ENCODE peak calls at places on chromosomes 6 and 20, in ten cellular contexts. T is M059J, D is germinal center, O is BE2C, G is iPS-NIHi11, V is hypothalamus, U is astrocyte of the hippocampus, X is H7, C is smooth muscle cell of the brain vasculature, H is myocyte. M is an unnamed sample.

GRCh38 chr6:47114460-47114859 is 72.3 kb upstream of the ADGRF1 start:
- DNase-seq in T (no peak), D (no peak), O (no peak), G (no peak), V (no peak), U (no peak), X (no peak), C (no peak), H (no peak), M (no peak)

GRCh38 chr6:131979515-131980337 is 28.6 kb upstream of the CCN2 start:
- DNase-seq in T (peak; percentile 86), D (no peak), O (no peak), G (no peak), V (no peak), U (peak; percentile 76), X (no peak), C (peak; percentile 81), H (no peak), M (peak; percentile 87)

GRCh38 chr6:31092769-31093505 is 19.4 kb downstream of the C6orf15 start:
- DNase-seq in T (no peak), D (no peak), O (no peak), G (no peak), V (no peak), U (no peak), X (no peak), C (no peak), H (no peak), M (peak; percentile 56)

GRCh38 chr20:64104667-64105451 is 2.5 kb downstream of the NPBWR2 start:
- DNase-seq in T (no peak), D (no peak), O (peak; percentile 7), G (no peak), V (no peak), U (no peak), X (no peak), C (no peak), H (no peak), M (no peak)

GRCh38 chr20:48682529-48683385 is 145.0 kb downstream of the PREX1 start:
- DNase-seq in T (peak; percentile 74), D (no peak), O (peak; percentile 97), G (peak; percentile 82), V (peak; percentile 55), U (peak; percentile 91), X (peak; percentile 85), C (peak; percentile 90), H (peak; percentile 96), M (peak; percentile 95)

GRCh38 chr6:3849681-3850450 is 693 bp downstream of the FAM50B start:
- DNase-seq in T (no peak), D (no peak), O (peak; percentile 33), G (peak; percentile 22), V (peak; percentile 31), U (peak; percentile 41), X (no peak), C (no peak), H (no peak), M (peak; percentile 37)

GRCh38 chr6:166930354-166930891 is 25.9 kb downstream of the RNASET2 start:
- DNase-seq in T (no peak), D (no peak), O (no peak), G (no peak), V (no peak), U (no peak), X (no peak), C (no peak), H (no peak), M (no peak)

GRCh38 chr20:19392344-19393140 is 180.1 kb downstream of the SLC24A3 start:
- DNase-seq in T (no peak), D (no peak), O (no peak), G (no peak), V (no peak), U (no peak), X (no peak), C (no peak), H (peak; percentile 1), M (no peak)

GRCh38 chr6:169046483-169047192 is 207.0 kb downstream of the THBS2 start:
- DNase-seq in T (peak; percentile 97), D (no peak), O (no peak), G (no peak), V (no peak), U (peak; percentile 79), X (peak; percentile 7), C (no peak), H (peak; percentile 97), M (no peak)

GRCh38 chr6:47836639-47837038 is 54.8 kb downstream of the OPN5 start:
- DNase-seq in T (peak; percentile 19), D (no peak), O (no peak), G (no peak), V (no peak), U (no peak), X (no peak), C (no peak), H (no peak), M (no peak)

GRCh38 chr20:32112862-32113261 is 3.3 kb downstream of the TM9SF4 start:
- DNase-seq in T (no peak), D (no peak), O (no peak), G (no peak), V (no peak), U (no peak), X (no peak), C (no peak), H (no peak), M (no peak)

GRCh38 chr20:50666709-50667310 is 24.5 kb downstream of the RIPOR3 start:
- DNase-seq in T (no peak), D (no peak), O (no peak), G (no peak), V (no peak), U (no peak), X (no peak), C (no peak), H (no peak), M (no peak)

GRCh38 chr6:132830236-132830799 is 15.9 kb downstream of the RPS12 start:
- DNase-seq in T (peak; percentile 56), D (no peak), O (peak; percentile 50), G (peak; percentile 29), V (no peak), U (peak; percentile 61), X (peak; percentile 65), C (no peak), H (peak; percentile 63), M (peak; percentile 38)

GRCh38 chr20:45969712-45970634 is 2.0 kb downstream of the ZNF335 start:
- DNase-seq in T (peak; percentile 78), D (peak; percentile 32), O (peak; percentile 71), G (peak; percentile 62), V (no peak), U (peak; percentile 68), X (peak; percentile 87), C (no peak), H (peak; percentile 74), M (peak; percentile 78)

GRCh38 chr6:138590796-138591709 is 91.8 kb upstream of the NHSL1 start:
- DNase-seq in T (peak; percentile 81), D (peak; percentile 57), O (peak; percentile 67), G (peak; percentile 79), V (no peak), U (peak; percentile 85), X (peak; percentile 66), C (no peak), H (peak; percentile 84), M (peak; percentile 91)

GRCh38 chr20:3595541-3595940 is 67.7 kb downstream of the GFRA4 start:
- DNase-seq in T (no peak), D (no peak), O (no peak), G (no peak), V (no peak), U (no peak), X (no peak), C (no peak), H (no peak), M (no peak)

GRCh38 chr6:47455533-47456209 is 21.9 kb upstream of the CD2AP start:
- DNase-seq in T (peak; percentile 54), D (no peak), O (no peak), G (no peak), V (no peak), U (no peak), X (no peak), C (no peak), H (peak; percentile 35), M (no peak)

GRCh38 chr6:131946992-131947955 is 3.9 kb downstream of the CCN2 start:
- DNase-seq in T (peak; percentile 77), D (no peak), O (no peak), G (no peak), V (no peak), U (peak; percentile 85), X (no peak), C (no peak), H (peak; percentile 33), M (peak; percentile 91)

GRCh38 chr6:36463686-36464085 is 20.9 kb downstream of the KCTD20 start:
- DNase-seq in T (no peak), D (no peak), O (no peak), G (no peak), V (no peak), U (no peak), X (no peak), C (no peak), H (no peak), M (no peak)

GRCh38 chr6:114342086-114342825 is 567 bp downstream of the HS3ST5 start:
- DNase-seq in T (peak; percentile 20), D (no peak), O (peak; percentile 66), G (peak; percentile 50), V (peak; percentile 69), U (peak; percentile 60), X (peak; percentile 77), C (no peak), H (peak; percentile 17), M (peak; percentile 6)

GRCh38 chr20:23661002-23661429 is 23.3 kb upstream of the CST3 start:
- DNase-seq in T (no peak), D (no peak), O (no peak), G (no peak), V (no peak), U (no peak), X (no peak), C (no peak), H (no peak), M (no peak)

GRCh38 chr6:113049190-113049589 is 702.1 kb downstream of the RFPL4B start:
- DNase-seq in T (peak; percentile 32), D (no peak), O (no peak), G (no peak), V (no peak), U (peak; percentile 22), X (no peak), C (no peak), H (peak; percentile 20), M (peak; percentile 23)

GRCh38 chr6:169529931-169530761 is 171.7 kb downstream of the WDR27 start:
- DNase-seq in T (peak; percentile 74), D (no peak), O (no peak), G (no peak), V (no peak), U (peak; percentile 47), X (no peak), C (no peak), H (peak; percentile 83), M (no peak)

GRCh38 chr6:90548001-90548400 is 38.9 kb downstream of the MAP3K7 start:
- DNase-seq in T (no peak), D (no peak), O (no peak), G (no peak), V (no peak), U (no peak), X (no peak), C (no peak), H (no peak), M (no peak)

GRCh38 chr20:48468571-48468970 is 359.2 kb downstream of the PREX1 start:
- DNase-seq in T (no peak), D (no peak), O (no peak), G (no peak), V (no peak), U (no peak), X (no peak), C (no peak), H (no peak), M (no peak)

GRCh38 chr6:158826819-158827501 is 7.8 kb upstream of the EZR start:
- DNase-seq in T (no peak), D (no peak), O (no peak), G (no peak), V (no peak), U (no peak), X (no peak), C (no peak), H (no peak), M (peak; percentile 18)

GRCh38 chr6:39048481-39049399 is at the start of gene GLP1R:
- DNase-seq in T (no peak), D (peak; percentile 13), O (no peak), G (peak; percentile 81), V (no peak), U (no peak), X (peak; percentile 93), C (no peak), H (no peak), M (no peak)

GRCh38 chr6:110295451-110296145 is 62.6 kb downstream of the METTL24 start:
- DNase-seq in T (no peak), D (no peak), O (no peak), G (no peak), V (no peak), U (no peak), X (no peak), C (no peak), H (no peak), M (no peak)

M was measured in dermis blood vessel endothelial cell.